ENCODE peak calls at places on chromosomes 3 and 15, in eight cellular contexts. G is adrenal gland, U is GM20000, O is A549, N is AG09309, L is breast epithelium, A is fibroblast of pulmonary artery, S is tibial artery. W is an unnamed sample.

GRCh38 chr3:169498336-169498735 is 165.2 kb downstream of the MECOM start:
- DNase-seq in U (no peak), N (no peak), L (no peak), G (no peak), A (peak), S (no peak), O (no peak), W (no peak)

GRCh38 chr3:9072667-9073009 is 109.4 kb upstream of the RAD18 start:
- DNase-seq in U (no peak), S (no peak), G (no peak), A (no peak), L (no peak), N (no peak), O (no peak), W (no peak)

GRCh38 chr15:48090666-48091065 is 30.1 kb upstream of the SLC24A5 start:
- DNase-seq in G (no peak), A (no peak), S (no peak), O (no peak), L (no peak), N (no peak), U (no peak), W (no peak)

GRCh38 chr3:29693863-29694262 is 413.0 kb downstream of the RBMS3 start:
- DNase-seq in L (no peak), S (no peak), U (no peak), O (peak), N (peak), A (peak), G (no peak), W (peak)

GRCh38 chr15:87942316-87942715 is 314.2 kb downstream of the NTRK3 start:
- DNase-seq in S (no peak), O (no peak), L (no peak), N (no peak), A (no peak), G (no peak), U (no peak), W (no peak)

GRCh38 chr3:6532101-6532500 is 328.8 kb upstream of the GRM7 start:
- DNase-seq in U (no peak), N (no peak), O (no peak), S (no peak), L (no peak), G (no peak), A (no peak), W (no peak)

GRCh38 chr3:151230644-151231043 is 27.6 kb upstream of the GPR171 start:
- DNase-seq in N (no peak), L (no peak), A (no peak), O (no peak), S (no peak), U (peak), G (no peak), W (no peak)

GRCh38 chr3:12922299-12922698 is 80.9 kb upstream of the RPL32 start:
- DNase-seq in A (no peak), G (no peak), L (no peak), U (no peak), N (no peak), O (no peak), S (no peak), W (no peak)

GRCh38 chr3:102580760-102581159 is 145.9 kb downstream of the ZPLD1 start:
- DNase-seq in N (no peak), L (no peak), G (no peak), U (no peak), A (no peak), O (no peak), S (no peak), W (no peak)

GRCh38 chr3:99659032-99659431 is 20.6 kb downstream of the COL8A1 start:
- DNase-seq in G (no peak), U (no peak), L (no peak), N (peak), S (peak), O (no peak), A (peak), W (no peak)

GRCh38 chr3:14538451-14539088 is 1.6 kb downstream of the GRIP2 start:
- DNase-seq in U (no peak), A (no peak), S (no peak), L (no peak), N (no peak), O (no peak), G (no peak), W (no peak)

GRCh38 chr3:155870945-155871745 is 695 bp downstream of the GMPS start:
- DNase-seq in L (peak), A (no peak), O (peak), U (peak), S (peak), N (no peak), G (peak), W (peak)

GRCh38 chr15:89016549-89017041 is 71.7 kb upstream of the ABHD2 start:
- DNase-seq in G (peak), U (no peak), N (no peak), S (peak), O (no peak), A (peak), L (no peak), W (no peak)

GRCh38 chr15:72306211-72306785 is 13.7 kb downstream of the CELF6 start:
- DNase-seq in S (no peak), U (no peak), L (no peak), O (no peak), G (no peak), N (no peak), A (peak), W (peak)

GRCh38 chr3:76615739-76616138 is 424.2 kb upstream of the ROBO2 start:
- DNase-seq in U (no peak), S (no peak), N (no peak), L (no peak), G (no peak), O (no peak), A (no peak), W (no peak)

GRCh38 chr3:184685646-184686045 is 26.2 kb downstream of the MAGEF1 start:
- DNase-seq in S (peak), A (no peak), U (no peak), N (no peak), G (no peak), L (no peak), O (no peak), W (no peak)

GRCh38 chr15:89115547-89115946 is 27.3 kb downstream of the ABHD2 start:
- DNase-seq in L (no peak), O (no peak), U (no peak), G (no peak), N (no peak), S (peak), A (no peak), W (no peak)

GRCh38 chr3:177746259-177747021 is 549.2 kb upstream of the TBL1XR1 start:
- DNase-seq in N (no peak), G (no peak), U (no peak), S (no peak), L (no peak), A (no peak), O (no peak), W (no peak)

GRCh38 chr3:57949779-57950618 is 58.2 kb upstream of the FLNB start:
- DNase-seq in N (no peak), L (no peak), U (no peak), O (peak), A (no peak), S (peak), G (peak), W (no peak)

GRCh38 chr3:14122301-14122700 is 2.4 kb downstream of the CHCHD4 start:
- DNase-seq in L (no peak), N (no peak), O (no peak), S (no peak), G (no peak), A (no peak), U (peak), W (no peak)

GRCh38 chr15:74041777-74042435 is 40.4 kb downstream of the GOLGA6A start:
- DNase-seq in O (no peak), U (no peak), N (no peak), L (no peak), S (no peak), A (no peak), G (no peak), W (no peak)

GRCh38 chr3:117603097-117603496 is 893.5 kb downstream of the TUSC7 start:
- DNase-seq in U (no peak), O (no peak), L (no peak), A (no peak), N (no peak), S (no peak), G (no peak), W (no peak)

GRCh38 chr15:48928877-48929538 is 34.7 kb downstream of the SHC4 start:
- DNase-seq in U (no peak), A (no peak), S (no peak), O (no peak), G (no peak), L (no peak), N (no peak), W (no peak)

GRCh38 chr3:112111785-112112402 is 21.2 kb downstream of the GCSAM start:
- DNase-seq in S (no peak), N (no peak), L (no peak), U (peak), G (peak), O (peak), A (peak), W (peak)

GRCh38 chr3:89380006-89380405 is 272.6 kb downstream of the EPHA3 start:
- DNase-seq in S (no peak), O (no peak), G (no peak), A (peak), N (no peak), L (no peak), U (no peak), W (no peak)

GRCh38 chr15:50330921-50331320 is 24.1 kb downstream of the GABPB1 start:
- DNase-seq in S (no peak), O (no peak), G (no peak), L (no peak), U (peak), A (peak), N (no peak), W (no peak)

GRCh38 chr15:73357999-73358665 is 10.6 kb downstream of the HCN4 start:
- DNase-seq in G (no peak), O (no peak), A (no peak), U (no peak), N (no peak), L (no peak), S (no peak), W (no peak)

GRCh38 chr3:178320481-178321352 is 215.5 kb upstream of the KCNMB2 start:
- DNase-seq in A (peak), N (no peak), S (no peak), G (peak), U (no peak), L (no peak), O (no peak), W (no peak)

GRCh38 chr15:48432688-48433087 is 101.5 kb downstream of the DUT start:
- DNase-seq in N (no peak), U (no peak), A (no peak), L (no peak), G (no peak), S (no peak), O (no peak), W (no peak)

GRCh38 chr15:43225201-43225949 is 4.6 kb upstream of the EPB42 start:
- DNase-seq in L (no peak), N (no peak), O (peak), U (peak), A (peak), S (no peak), G (peak), W (peak)

GRCh38 chr3:39752751-39753150 is 56.7 kb upstream of the MYRIP start:
- DNase-seq in U (no peak), O (no peak), L (no peak), N (no peak), G (no peak), S (no peak), A (peak), W (no peak)

GRCh38 chr3:142586803-142587406 is 8.4 kb upstream of the ATR start:
- DNase-seq in A (peak), U (peak), L (no peak), N (peak), S (no peak), G (peak), O (peak), W (peak)

GRCh38 chr3:42037318-42037945 is 53.7 kb upstream of the TRAK1 start:
- DNase-seq in G (no peak), N (no peak), L (no peak), U (no peak), A (no peak), O (no peak), S (no peak), W (no peak)

GRCh38 chr3:132432639-132433038 is 15.3 kb downstream of the DNAJC13 start:
- DNase-seq in L (no peak), S (no peak), O (peak), U (no peak), A (peak), G (no peak), N (peak), W (no peak)

DNA sequence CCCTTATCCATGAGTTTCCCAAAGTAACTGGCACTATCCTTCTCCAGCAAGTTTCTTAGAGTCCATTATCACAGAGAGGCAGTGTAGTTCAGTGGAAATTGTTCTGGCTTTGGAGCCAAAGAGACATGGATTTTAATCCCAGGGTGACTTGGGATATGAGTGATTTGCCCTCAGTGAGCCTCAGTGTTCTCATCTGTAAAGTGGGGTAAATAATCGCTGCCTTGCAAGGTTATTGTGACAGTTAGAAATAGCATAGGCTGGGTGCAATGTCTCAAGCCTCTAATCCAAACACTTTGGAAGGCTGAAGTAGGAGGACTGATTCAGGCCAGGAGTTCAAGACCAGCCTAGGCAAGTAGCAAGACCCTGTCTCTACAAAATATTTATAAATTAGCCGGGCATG is 30.0 kb downstream of the DAPK2 start:
- DNase-seq in S (no peak), L (no peak), N (no peak), A (no peak), U (no peak), G (no peak), O (no peak), W (no peak)
- TF ChIP-seq CTCF in S (no peak), L (no peak), N (no peak), A (no peak), U (no peak), G (no peak), O (no peak), W (no peak)

GRCh38 chr3:107661447-107662108 is 138.8 kb downstream of the BBX start:
- DNase-seq in L (no peak), S (no peak), A (peak), U (no peak), N (no peak), G (no peak), O (no peak), W (no peak)

GRCh38 chr3:107657971-107658370 is 135.2 kb downstream of the BBX start:
- DNase-seq in L (no peak), O (no peak), U (no peak), S (no peak), G (no peak), A (peak), N (no peak), W (no peak)

GRCh38 chr3:107662109-107662477 is 139.3 kb downstream of the BBX start:
- DNase-seq in A (peak), S (no peak), N (no peak), O (no peak), G (peak), U (no peak), L (no peak), W (no peak)

GRCh38 chr3:107662586-107662985 is 139.8 kb downstream of the BBX start:
- DNase-seq in G (no peak), O (no peak), U (no peak), N (no peak), A (peak), S (no peak), L (no peak), W (no peak)

GRCh38 chr3:107660316-107660976 is 137.7 kb downstream of the BBX start:
- DNase-seq in L (no peak), G (no peak), S (no peak), O (no peak), U (no peak), N (peak), A (peak), W (no peak)
- TF ChIP-seq CTCF in L (peak), G (peak), S (peak), O (peak), U (peak), N (peak), A (peak), W (peak)

DNA sequence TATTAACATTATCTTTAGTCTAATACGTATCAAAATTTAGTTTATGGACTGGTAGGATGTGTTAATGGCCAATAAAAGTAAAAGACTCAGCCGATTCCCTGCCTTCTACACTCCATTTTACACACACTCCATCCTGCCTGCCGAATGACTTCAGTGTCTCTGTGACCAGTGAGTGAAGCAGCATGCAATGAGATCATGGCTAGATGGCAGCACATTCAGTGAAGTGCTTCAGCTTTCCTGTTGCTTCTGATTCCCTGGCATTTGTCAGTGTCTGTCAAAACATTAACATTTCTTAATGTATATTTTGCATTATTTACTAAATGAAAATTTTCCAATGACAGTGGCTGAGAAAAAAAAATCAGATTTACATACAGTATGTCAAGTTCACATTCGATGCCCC is 412.0 kb downstream of the FHIT start:
- DNase-seq in U (no peak), L (no peak), A (no peak), G (no peak), N (no peak), S (no peak), O (no peak), W (no peak)
- TF ChIP-seq CTCF in U (no peak), L (no peak), A (no peak), G (no peak), N (no peak), S (no peak), O (no peak), W (no peak)

DNA sequence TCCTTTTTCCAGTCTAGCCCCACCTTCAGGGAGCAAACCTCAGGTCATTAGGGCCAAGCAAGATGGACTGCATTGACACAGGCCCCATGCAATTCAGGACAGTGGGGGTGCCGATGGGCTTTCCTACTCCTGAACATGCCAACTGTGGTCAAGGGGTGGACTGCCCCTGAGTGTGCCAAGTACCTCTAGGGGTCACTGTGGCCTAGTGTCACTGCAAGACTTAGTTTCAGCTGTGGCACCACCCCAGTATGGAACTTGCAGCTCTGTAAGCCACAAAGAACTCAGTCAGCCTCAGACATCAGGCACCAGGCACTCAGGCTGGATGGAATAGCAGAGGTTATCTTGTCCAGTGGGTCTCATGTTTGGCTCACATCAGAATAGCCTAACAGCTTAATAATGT is 32.3 kb downstream of the EXOG start:
- DNase-seq in L (no peak), S (no peak), U (no peak), O (no peak), G (no peak), A (no peak), N (no peak), W (no peak)
- TF ChIP-seq CTCF in L (no peak), S (no peak), U (no peak), O (peak), G (no peak), A (no peak), N (no peak), W (no peak)

GRCh38 chr15:92393994-92394326 is 279 bp downstream of the ST8SIA2 start:
- DNase-seq in S (no peak), O (no peak), N (no peak), L (no peak), G (no peak), U (no peak), A (no peak), W (no peak)

GRCh38 chr15:92392966-92393286 is 755 bp upstream of the ST8SIA2 start:
- DNase-seq in A (no peak), S (no peak), O (no peak), G (no peak), U (no peak), L (no peak), N (no peak), W (no peak)

GRCh38 chr15:92392462-92392861 is 1.2 kb upstream of the ST8SIA2 start:
- DNase-seq in S (no peak), A (no peak), O (no peak), G (no peak), N (no peak), U (no peak), L (no peak), W (no peak)

GRCh38 chr15:92393287-92393993 is at the start of gene ST8SIA2:
- DNase-seq in O (no peak), N (no peak), A (no peak), S (no peak), L (no peak), U (peak), G (no peak), W (peak)

DNA sequence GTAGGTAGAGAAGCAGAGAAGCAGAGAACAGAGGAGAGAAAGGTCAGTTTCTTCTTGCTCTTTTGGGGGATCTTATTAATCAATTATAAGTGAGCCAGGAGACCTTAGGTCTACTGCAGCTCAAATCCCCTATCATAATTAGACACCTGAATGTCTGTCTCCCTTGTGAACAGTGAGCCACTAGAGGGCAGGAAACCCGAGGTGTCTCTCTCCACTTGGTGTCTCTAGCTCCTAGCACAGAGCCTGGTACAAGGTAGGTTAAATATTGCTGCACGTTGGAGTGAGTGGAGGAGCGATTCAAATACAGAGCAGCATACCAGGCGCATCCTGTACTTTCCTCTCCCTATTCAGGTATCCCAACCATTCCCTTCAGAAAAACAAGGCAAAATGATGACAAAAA is 2.0 kb upstream of the ST8SIA2 start:
- DNase-seq in N (no peak), A (peak), L (no peak), U (peak), O (peak), S (no peak), G (no peak), W (peak)
- TF ChIP-seq CTCF in N (peak), A (peak), L (no peak), U (peak), O (peak), S (no peak), G (no peak), W (peak)

GRCh38 chr3:192802957-192803899 is 75.9 kb upstream of the FGF12 start:
- DNase-seq in N (peak), L (no peak), U (no peak), S (no peak), A (peak), G (no peak), O (peak), W (no peak)

GRCh38 chr3:192801985-192802384 is 74.6 kb upstream of the FGF12 start:
- DNase-seq in O (no peak), N (no peak), U (no peak), A (no peak), S (no peak), G (no peak), L (no peak), W (no peak)

GRCh38 chr3:192804502-192804901 is 77.2 kb upstream of the FGF12 start:
- DNase-seq in A (no peak), O (no peak), S (no peak), N (no peak), L (no peak), U (no peak), G (no peak), W (no peak)
- TF ChIP-seq CTCF in A (no peak), O (no peak), S (no peak), N (no peak), L (no peak), U (no peak), G (no peak), W (no peak)

W was measured in endothelial cell.